ENCODE peak calls at places on chromosomes 4 and X, in four cellular contexts. One of them, this sample, is unnamed.

GRCh38 chr4:79597266-79597665 is 189.2 kb upstream of the GK2 start:
- DNase-seq in SK-N-SH: no peak
- DNase-seq in HCT116: no peak
- DNase-seq in K562: no peak
- DNase-seq in this sample: no peak

GRCh38 chr4:10086506-10087120 is 30.0 kb downstream of the WDR1 start:
- DNase-seq in SK-N-SH: peak; percentile 7
- DNase-seq in HCT116: no peak
- DNase-seq in K562: no peak
- DNase-seq in this sample: no peak

GRCh38 chr4:78612398-78613005 is 60.9 kb downstream of the ANXA3 start:
- DNase-seq in HCT116: no peak
- DNase-seq in K562: no peak
- DNase-seq in SK-N-SH: peak; percentile 35
- DNase-seq in this sample: peak; percentile 61

GRCh38 chr4:184942447-184943425 is 75.6 kb upstream of the HELT start:
- DNase-seq in SK-N-SH: no peak
- DNase-seq in K562: no peak
- DNase-seq in HCT116: no peak
- DNase-seq in this sample: peak; percentile 20

GRCh38 chr4:948936-949300 is 16.7 kb downstream of the TMEM175 start:
- DNase-seq in K562: no peak
- DNase-seq in SK-N-SH: peak; percentile 24
- DNase-seq in HCT116: no peak
- DNase-seq in this sample: no peak

GRCh38 chr4:6393066-6393465 is 79.3 kb downstream of the PPP2R2C start:
- DNase-seq in HCT116: no peak
- DNase-seq in K562: no peak
- DNase-seq in SK-N-SH: no peak
- DNase-seq in this sample: no peak

GRCh38 chr4:184344435-184344834 is 126.8 kb upstream of the ENPP6 start:
- DNase-seq in SK-N-SH: no peak
- DNase-seq in K562: no peak
- DNase-seq in HCT116: no peak
- DNase-seq in this sample: no peak

GRCh38 chr4:28369504-28369903 is 1508.9 kb downstream of the STIM2 start:
- DNase-seq in K562: no peak
- DNase-seq in SK-N-SH: no peak
- DNase-seq in HCT116: no peak
- DNase-seq in this sample: no peak

GRCh38 chr4:130092187-130093015 is 996.4 kb downstream of the C4orf33 start:
- DNase-seq in K562: no peak
- DNase-seq in SK-N-SH: no peak
- DNase-seq in HCT116: no peak
- DNase-seq in this sample: no peak

GRCh38 chr4:140595065-140595464 is 26.3 kb upstream of the UCP1 start:
- DNase-seq in K562: no peak
- DNase-seq in SK-N-SH: no peak
- DNase-seq in HCT116: peak; percentile 37
- DNase-seq in this sample: peak; percentile 73

GRCh38 chr4:182384496-182385155 is 141.4 kb downstream of the TENM3 start:
- DNase-seq in HCT116: no peak
- DNase-seq in K562: no peak
- DNase-seq in SK-N-SH: no peak
- DNase-seq in this sample: no peak

GRCh38 chr4:2177443-2178093 is 64.4 kb downstream of the HAUS3 start:
- DNase-seq in K562: no peak
- DNase-seq in SK-N-SH: no peak
- DNase-seq in HCT116: no peak
- DNase-seq in this sample: no peak

GRCh38 chr4:188960411-188961093 is 821.3 kb downstream of the TRIML1 start:
- DNase-seq in HCT116: no peak
- DNase-seq in SK-N-SH: no peak
- DNase-seq in K562: no peak
- DNase-seq in this sample: no peak

GRCh38 chrX:149759824-149760223 is 14.0 kb upstream of the HSFX1 start:
- DNase-seq in K562: no peak
- DNase-seq in SK-N-SH: no peak
- DNase-seq in HCT116: no peak
- DNase-seq in this sample: no peak

GRCh38 chrX:134810211-134810610 is 151.9 kb upstream of the PLAC1 start:
- DNase-seq in K562: no peak
- DNase-seq in SK-N-SH: no peak
- DNase-seq in HCT116: no peak
- DNase-seq in this sample: no peak

GRCh38 chr4:142512161-142512560 is 333.9 kb downstream of the INPP4B start:
- DNase-seq in SK-N-SH: no peak
- DNase-seq in K562: no peak
- DNase-seq in HCT116: no peak
- DNase-seq in this sample: no peak

GRCh38 chr4:121934635-121935034 is 17.2 kb downstream of the TRPC3 start:
- DNase-seq in SK-N-SH: no peak
- DNase-seq in K562: no peak
- DNase-seq in HCT116: no peak
- DNase-seq in this sample: no peak

GRCh38 chrX:53321216-53321942 is 40.0 kb upstream of the IQSEC2 start:
- DNase-seq in SK-N-SH: peak; percentile 75
- DNase-seq in HCT116: no peak
- DNase-seq in K562: peak; percentile 63
- DNase-seq in this sample: peak; percentile 32

GRCh38 chr4:157509286-157509685 is 288.8 kb downstream of the GRIA2 start:
- DNase-seq in SK-N-SH: no peak
- DNase-seq in K562: no peak
- DNase-seq in HCT116: no peak
- DNase-seq in this sample: no peak
- TF ChIP-seq JUND in SK-N-SH: no peak
- TF ChIP-seq JUND in K562: no peak
- TF ChIP-seq JUND in HCT116: no peak
- TF ChIP-seq JUND in this sample: no peak

GRCh38 chr4:107034091-107034698 is 1.9 kb downstream of the DKK2 start:
- DNase-seq in SK-N-SH: peak; percentile 77
- DNase-seq in HCT116: no peak
- DNase-seq in K562: no peak
- DNase-seq in this sample: no peak
- TF ChIP-seq JUND in SK-N-SH: no peak
- TF ChIP-seq JUND in HCT116: no peak
- TF ChIP-seq JUND in K562: no peak
- TF ChIP-seq JUND in this sample: no peak

DNA sequence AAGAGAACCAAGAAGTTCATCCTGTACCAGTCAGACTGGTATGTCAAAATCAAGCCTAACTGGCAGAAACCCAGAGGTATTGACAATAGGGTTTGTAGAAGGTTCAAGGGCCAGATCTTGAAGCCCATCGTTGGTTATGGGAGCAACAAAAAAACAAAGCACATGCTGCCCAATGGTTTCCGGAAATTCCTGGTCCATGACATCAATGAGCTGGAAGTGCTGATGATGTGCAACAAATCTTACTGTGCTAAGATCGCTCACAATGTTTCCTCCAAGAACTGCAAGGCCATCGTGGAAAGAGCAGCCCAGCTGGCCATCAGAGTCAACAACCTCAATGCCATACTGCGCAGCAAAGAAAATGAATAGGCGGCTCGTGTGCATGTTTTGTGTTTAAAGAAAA is 172.7 kb upstream of the MED14 start:
- DNase-seq in K562: no peak
- DNase-seq in SK-N-SH: no peak
- DNase-seq in HCT116: no peak
- DNase-seq in this sample: no peak
- TF ChIP-seq JUND in K562: no peak
- TF ChIP-seq JUND in SK-N-SH: no peak
- TF ChIP-seq JUND in HCT116: no peak
- TF ChIP-seq JUND in this sample: no peak

GRCh38 chr4:88866862-88867550 is 169.4 kb upstream of the NAP1L5 start:
- DNase-seq in SK-N-SH: no peak
- DNase-seq in K562: no peak
- DNase-seq in HCT116: no peak
- DNase-seq in this sample: no peak
- TF ChIP-seq JUND in SK-N-SH: no peak
- TF ChIP-seq JUND in K562: no peak
- TF ChIP-seq JUND in HCT116: no peak
- TF ChIP-seq JUND in this sample: no peak

GRCh38 chrX:15146515-15146914 is 123.4 kb downstream of the ASB9 start:
- DNase-seq in K562: peak; percentile 23
- DNase-seq in SK-N-SH: peak; percentile 22
- DNase-seq in HCT116: no peak
- DNase-seq in this sample: peak; percentile 7
- TF ChIP-seq JUND in K562: no peak
- TF ChIP-seq JUND in SK-N-SH: no peak
- TF ChIP-seq JUND in HCT116: no peak
- TF ChIP-seq JUND in this sample: no peak

DNA sequence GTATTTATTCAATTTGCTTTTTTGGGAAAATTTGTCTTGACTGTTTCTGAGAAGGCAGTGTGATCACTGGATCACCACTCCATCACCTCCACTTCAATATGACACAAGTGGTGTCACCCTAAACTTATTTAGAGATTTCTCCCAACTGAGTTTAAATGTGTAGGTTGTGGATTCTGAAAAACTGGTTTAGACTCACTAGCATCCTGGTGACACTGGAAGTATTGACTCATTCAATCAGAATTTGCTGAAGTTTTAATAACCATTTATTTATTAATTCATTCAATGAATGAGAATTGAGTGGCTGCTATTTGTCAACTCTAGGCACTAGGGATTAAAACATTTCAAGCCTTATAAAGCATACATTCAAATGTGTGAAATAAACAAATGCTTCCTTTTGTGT is 819.1 kb upstream of the EPHA5 start:
- DNase-seq in SK-N-SH: no peak
- DNase-seq in K562: no peak
- DNase-seq in HCT116: no peak
- DNase-seq in this sample: no peak
- TF ChIP-seq JUND in SK-N-SH: no peak
- TF ChIP-seq JUND in K562: no peak
- TF ChIP-seq JUND in HCT116: no peak
- TF ChIP-seq JUND in this sample: no peak

This sample was measured in T47D.